ENCODE peak calls at places on chromosomes 2 and 18, in nine cellular contexts. E is neural progenitor cell, R is fibroblast of lung, D is MCF 10A, P is SK-N-SH, V is WTC11, X is cardiac fibroblast, K is choroid plexus epithelial cell, I is RWPE2. J is an unnamed sample.

GRCh38 chr2:237414056-237414661 is at the start of gene COL6A3:
- DNase-seq in E (no peak), D (no peak), K (peak), I (no peak), V (no peak), R (peak), P (no peak), X (peak), J (peak)

GRCh38 chr2:208568203-208568602 is 161.6 kb downstream of the PTH2R start:
- DNase-seq in X (no peak), D (no peak), I (no peak), P (no peak), E (no peak), V (no peak), K (no peak), R (no peak), J (no peak)

GRCh38 chr2:228986961-228987360 is 284.1 kb downstream of the PID1 start:
- DNase-seq in R (no peak), I (no peak), K (no peak), D (no peak), P (no peak), X (no peak), E (no peak), V (no peak), J (no peak)

GRCh38 chr2:43313642-43314017 is 87.2 kb upstream of the ZFP36L2 start:
- DNase-seq in R (no peak), X (no peak), P (no peak), D (no peak), V (no peak), E (no peak), I (no peak), K (no peak), J (no peak)

GRCh38 chr2:198973785-198974184 is 484.0 kb downstream of the SATB2 start:
- DNase-seq in E (no peak), K (peak), X (no peak), I (no peak), R (no peak), P (no peak), V (no peak), D (no peak), J (no peak)

GRCh38 chr2:216571909-216572513 is 61.2 kb upstream of the IGFBP2 start:
- DNase-seq in K (no peak), I (no peak), V (no peak), X (no peak), R (no peak), P (no peak), D (no peak), E (no peak), J (no peak)

GRCh38 chr2:26946841-26947784 is 23.3 kb upstream of the MAPRE3 start:
- DNase-seq in D (peak), K (peak), I (no peak), P (peak), X (peak), R (peak), E (no peak), V (no peak), J (peak)

GRCh38 chr2:71174207-71174606 is 43.8 kb downstream of the MPHOSPH10 start:
- DNase-seq in V (no peak), K (no peak), P (no peak), I (no peak), E (no peak), R (no peak), D (no peak), X (no peak), J (no peak)

GRCh38 chr18:68916734-68917133 is 118.9 kb downstream of the CCDC102B start:
- DNase-seq in P (no peak), V (no peak), I (peak), D (peak), X (no peak), K (peak), R (peak), E (no peak), J (no peak)

GRCh38 chr2:55425449-55425848 is 5.8 kb upstream of the CCDC88A start:
- DNase-seq in P (no peak), E (no peak), I (no peak), D (peak), V (no peak), R (peak), X (peak), K (peak), J (peak)

GRCh38 chr2:207995887-207996286 is 29.4 kb downstream of the PLEKHM3 start:
- DNase-seq in X (no peak), E (no peak), K (peak), R (peak), I (no peak), V (no peak), D (no peak), P (no peak), J (no peak)

GRCh38 chr2:98483257-98483861 is 38.7 kb downstream of the INPP4A start:
- DNase-seq in P (no peak), R (no peak), D (no peak), I (no peak), X (no peak), E (no peak), K (no peak), V (no peak), J (no peak)

GRCh38 chr2:74502720-74503505 is 3.5 kb upstream of the LBX2 start:
- DNase-seq in E (peak), X (peak), I (peak), R (peak), D (no peak), P (peak), V (peak), K (peak), J (peak)
- TF ChIP-seq CTCF in E (peak), X (peak), I (peak), R (peak), D (no peak), P (no peak), V (no peak), K (peak), J (peak)

DNA sequence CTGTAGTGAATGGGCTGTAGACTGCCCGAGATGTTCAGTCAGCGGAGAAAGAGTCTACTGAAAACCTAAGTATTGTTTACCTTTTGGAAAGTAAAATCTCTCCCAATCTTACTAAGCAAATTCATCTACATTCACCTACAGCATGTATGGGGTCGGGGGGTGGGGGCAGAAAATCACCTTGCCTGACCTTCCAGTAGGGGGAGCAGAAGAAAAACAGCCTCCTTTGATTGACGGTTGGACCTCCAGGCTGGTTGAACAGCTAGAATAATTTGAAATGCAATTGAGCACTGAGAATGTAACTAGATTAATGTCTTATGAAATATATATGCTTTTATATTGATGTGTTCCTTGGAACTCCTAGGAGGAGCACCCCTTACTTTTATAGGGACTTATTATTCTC is 10.0 kb downstream of the LRATD1 start:
- DNase-seq in I (no peak), R (no peak), V (peak), D (no peak), E (no peak), X (no peak), P (no peak), K (no peak), J (no peak)
- TF ChIP-seq CTCF in I (peak), R (no peak), V (peak), D (peak), E (peak), X (no peak), P (peak), K (no peak), J (no peak)

GRCh38 chr18:12828116-12829051 is 55.7 kb downstream of the PTPN2 start:
- DNase-seq in P (no peak), E (no peak), K (no peak), D (no peak), R (no peak), I (no peak), V (no peak), X (no peak), J (no peak)
- TF ChIP-seq CTCF in P (no peak), E (no peak), K (no peak), D (no peak), R (no peak), I (no peak), V (no peak), X (no peak), J (no peak)

GRCh38 chr2:82539222-82539621 is 1919.9 kb downstream of the SUCLG1 start:
- DNase-seq in I (no peak), R (no peak), K (peak), E (no peak), V (no peak), D (no peak), P (no peak), X (no peak), J (no peak)

DNA sequence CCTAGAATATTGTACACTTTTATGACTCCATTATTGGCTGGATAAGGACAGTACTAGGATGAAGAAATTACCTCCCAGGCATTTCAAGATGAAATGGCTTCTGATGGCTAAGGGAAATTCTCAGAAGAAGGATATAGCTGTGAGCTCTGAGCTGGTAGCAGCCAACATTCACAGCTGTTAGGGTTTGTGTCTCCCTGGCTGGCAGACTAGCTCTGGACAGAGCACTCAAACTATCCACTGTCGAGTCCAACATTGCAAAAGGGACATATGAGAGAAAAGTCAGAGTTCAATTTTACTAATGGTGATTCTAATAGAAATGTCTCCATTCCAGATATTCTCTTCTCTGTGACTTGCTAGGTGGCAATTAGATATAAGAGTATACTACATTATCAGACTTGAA is 1920.5 kb downstream of the SUCLG1 start:
- DNase-seq in E (no peak), R (no peak), X (no peak), V (no peak), D (no peak), I (no peak), P (no peak), K (no peak), J (no peak)
- TF ChIP-seq CTCF in E (no peak), R (no peak), X (no peak), V (no peak), D (no peak), I (no peak), P (no peak), K (no peak), J (no peak)

DNA sequence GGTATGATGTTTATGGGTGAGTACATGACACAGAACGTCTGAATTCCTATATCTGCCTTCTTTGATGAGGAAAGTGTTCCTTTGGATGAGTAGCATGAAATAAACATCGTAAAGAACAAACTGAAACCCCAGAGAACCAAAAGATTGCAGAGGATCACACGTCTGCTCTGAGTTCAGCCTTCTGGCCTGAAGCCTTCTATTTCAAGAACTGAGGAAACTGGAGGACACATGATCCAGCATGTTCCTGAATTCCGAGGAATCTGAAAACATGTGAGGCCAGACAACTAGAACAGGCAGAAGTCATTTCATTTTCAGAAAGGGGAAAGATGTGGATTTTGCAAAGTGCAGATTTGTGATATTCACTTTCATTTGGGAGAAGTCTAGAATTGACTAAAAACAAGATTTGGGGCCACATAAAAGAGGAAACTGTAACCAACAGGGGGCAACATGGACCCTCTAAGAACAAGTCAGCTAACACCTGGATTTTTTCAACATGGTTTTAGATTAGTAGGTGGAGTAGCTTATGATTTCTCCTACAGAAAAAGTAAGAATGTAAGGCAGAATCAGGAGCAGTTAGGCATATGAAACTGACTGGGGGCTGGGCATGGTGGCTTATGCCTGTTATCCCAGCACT is 8.3 kb downstream of the SULT6B1 start:
- DNase-seq in V (no peak), E (no peak), D (no peak), X (peak), P (no peak), I (no peak), R (no peak), K (no peak), J (peak)
- TF ChIP-seq CTCF in V (no peak), E (peak), D (no peak), X (no peak), P (no peak), I (no peak), R (no peak), K (peak), J (no peak)

DNA sequence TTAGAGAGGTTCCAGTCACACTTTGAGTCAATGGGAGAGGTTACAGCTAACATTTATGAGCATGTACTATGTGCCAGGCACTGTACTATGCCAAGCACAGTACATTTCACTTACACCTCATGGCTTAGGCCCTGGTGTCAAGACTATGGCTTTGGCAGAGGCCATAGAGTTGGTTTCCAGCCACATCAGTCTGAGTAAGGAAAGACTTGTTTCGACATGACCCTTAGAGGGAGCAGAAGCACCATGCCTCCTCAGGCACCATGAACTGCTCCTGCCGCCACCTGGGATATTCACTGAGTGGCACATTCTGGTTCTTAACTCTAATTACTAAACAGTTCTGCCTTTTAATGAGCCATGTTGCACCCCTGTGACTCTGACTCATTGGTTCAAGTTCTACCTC is 12.7 kb downstream of the DGUOK start:
- DNase-seq in K (peak), I (no peak), V (no peak), D (peak), E (no peak), X (peak), R (peak), P (no peak), J (peak)
- TF ChIP-seq CTCF in K (peak), I (peak), V (no peak), D (peak), E (no peak), X (no peak), R (peak), P (peak), J (peak)

GRCh38 chr2:18404708-18405107 is 155.7 kb downstream of the RDH14 start:
- DNase-seq in P (peak), V (no peak), I (no peak), R (no peak), E (peak), X (no peak), D (peak), K (no peak), J (no peak)
- TF ChIP-seq CTCF in P (peak), V (peak), I (peak), R (no peak), E (peak), X (peak), D (peak), K (peak), J (peak)

DNA sequence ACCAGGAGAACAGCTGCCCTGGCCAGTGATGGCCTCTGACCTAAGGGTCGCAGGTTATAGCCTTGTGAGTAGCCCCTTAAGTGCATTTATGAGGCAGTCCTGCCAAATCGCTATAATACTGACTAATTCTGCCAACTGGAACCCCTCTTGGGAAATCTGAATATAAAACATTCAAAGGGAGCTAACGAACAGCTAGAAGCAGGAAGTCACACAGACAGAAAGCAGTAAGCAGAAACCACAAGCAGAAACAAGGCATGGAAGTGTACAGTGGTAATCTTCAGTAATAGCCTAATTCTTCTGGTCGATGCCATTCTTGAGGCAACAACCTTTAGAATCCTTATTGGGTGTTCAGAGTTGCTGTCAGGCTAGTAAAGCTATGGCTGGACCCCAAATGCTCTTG is 521.3 kb downstream of the METTL4 start:
- DNase-seq in P (no peak), I (no peak), R (peak), X (peak), D (peak), V (no peak), K (peak), E (no peak), J (peak)
- TF ChIP-seq CTCF in P (no peak), I (no peak), R (no peak), X (no peak), D (no peak), V (no peak), K (no peak), E (no peak), J (no peak)

DNA sequence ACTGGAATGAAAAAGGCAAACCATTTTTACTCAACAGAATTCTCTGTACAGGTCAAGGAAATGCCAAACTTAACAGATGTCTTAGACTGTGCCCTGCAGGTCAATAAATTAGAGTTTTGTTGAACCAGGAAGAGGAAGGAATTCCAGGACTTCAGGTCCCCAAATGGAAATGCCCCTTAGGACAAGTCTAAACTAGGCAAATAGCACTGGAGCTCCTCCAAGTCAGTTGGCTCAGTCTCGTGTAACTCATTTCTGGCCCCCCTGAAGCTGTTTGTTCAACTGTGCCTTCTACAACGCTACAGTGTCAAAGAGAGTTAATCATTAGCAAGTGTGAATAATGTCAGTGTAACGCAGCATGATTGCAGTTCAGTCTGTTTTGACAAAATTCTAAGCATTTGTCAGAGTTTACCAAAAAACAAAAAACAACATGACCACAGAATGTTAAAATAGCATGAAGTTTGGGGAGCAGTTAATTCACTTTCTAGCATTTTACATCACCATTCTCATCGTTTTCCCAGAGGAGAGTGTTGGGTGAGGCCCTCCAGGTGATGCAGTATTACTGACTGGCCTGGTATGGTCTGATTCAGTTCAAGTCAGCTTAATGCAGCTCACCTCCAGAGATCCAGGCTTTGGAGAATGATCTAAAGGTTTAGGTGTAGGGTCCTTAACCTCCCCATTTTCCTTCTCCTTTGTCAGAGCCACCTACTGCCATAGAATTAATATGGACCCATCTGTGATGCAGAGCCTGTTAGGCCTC is 108.1 kb downstream of the AQP4 start:
- DNase-seq in I (no peak), X (no peak), D (peak), K (no peak), E (no peak), P (no peak), R (no peak), V (no peak), J (no peak)
- TF ChIP-seq CTCF in I (no peak), X (no peak), D (no peak), K (no peak), E (no peak), P (no peak), R (no peak), V (no peak), J (no peak)

J was measured in fibroblast of the aortic adventitia.